ENCODE peak calls at places on chromosome 5, in seven cellular contexts. E is left ventricle myocardium inferior, B is cardiac fibroblast, Q is Daoy, M is GF-D8, H is NCI-H1694, Z is posterior cingulate gyrus. K is an unnamed sample.

GRCh38 chr5:148957591-148958202 is 105.2 kb downstream of the SH3TC2 start:
- DNase-seq in H (peak; percentile 0), B (peak; percentile 42), M (no peak), Z (no peak), Q (peak; percentile 64), E (peak; percentile 33), K (peak; percentile 50)

GRCh38 chr5:31638748-31639418 is at the start of gene PDZD2:
- DNase-seq in H (peak; percentile 70), Q (peak; percentile 74), B (peak; percentile 48), E (peak; percentile 87), M (no peak), Z (peak; percentile 72), K (peak; percentile 84)

GRCh38 chr5:53323943-53324642 is 156.3 kb upstream of the FST start:
- DNase-seq in Q (no peak), M (no peak), Z (no peak), B (no peak), H (no peak), E (no peak), K (no peak)

GRCh38 chr5:146034127-146034526 is 71.2 kb downstream of the PLAC8L1 start:
- DNase-seq in H (no peak), Z (no peak), B (no peak), Q (no peak), M (no peak), E (no peak), K (no peak)

GRCh38 chr5:131151216-131151615 is 13.8 kb downstream of the HINT1 start:
- DNase-seq in H (no peak), M (no peak), B (no peak), Q (no peak), Z (no peak), E (no peak), K (no peak)

GRCh38 chr5:30401479-30402058 is 791.9 kb upstream of the CDH6 start:
- DNase-seq in B (peak; percentile 28), E (no peak), M (no peak), Z (no peak), H (peak; percentile 21), Q (no peak), K (peak; percentile 58)

GRCh38 chr5:173868096-173868879 is 19.9 kb upstream of the CPEB4 start:
- DNase-seq in H (no peak), B (no peak), E (no peak), M (no peak), Q (peak; percentile 71), Z (no peak), K (no peak)

GRCh38 chr5:65539827-65540226 is 23.1 kb downstream of the CENPK start:
- DNase-seq in Q (peak; percentile 7), B (no peak), M (no peak), E (no peak), H (no peak), Z (no peak), K (peak; percentile 9)

GRCh38 chr5:60334281-60334713 is 365.7 kb downstream of the DEPDC1B start:
- DNase-seq in H (no peak), E (no peak), Q (no peak), M (no peak), B (peak; percentile 37), Z (no peak), K (no peak)

GRCh38 chr5:107668933-107669542 is 1.7 kb downstream of the EFNA5 start:
- DNase-seq in M (no peak), Z (no peak), E (no peak), Q (peak; percentile 32), B (peak; percentile 18), H (no peak), K (peak; percentile 26)

GRCh38 chr5:149645236-149645635 is 63.9 kb downstream of the ARHGEF37 start:
- DNase-seq in B (no peak), Q (no peak), Z (no peak), H (no peak), M (no peak), E (no peak), K (no peak)

GRCh38 chr5:80406980-80407734 is 707 bp upstream of the ZFYVE16 start:
- DNase-seq in H (no peak), B (peak; percentile 37), Q (no peak), Z (no peak), M (peak; percentile 50), E (peak; percentile 16), K (peak; percentile 27)

GRCh38 chr5:93604119-93604963 is 21.3 kb downstream of the NR2F1 start:
- DNase-seq in M (no peak), E (no peak), Q (peak; percentile 42), H (no peak), B (peak; percentile 54), Z (no peak), K (no peak)

GRCh38 chr5:3836528-3836927 is 240.9 kb downstream of the IRX1 start:
- DNase-seq in H (no peak), Z (no peak), Q (no peak), B (no peak), M (no peak), E (no peak), K (no peak)

GRCh38 chr5:175116466-175117048 is 327.4 kb downstream of the DRD1 start:
- DNase-seq in Z (no peak), Q (no peak), B (no peak), E (no peak), M (no peak), H (no peak), K (no peak)

GRCh38 chr5:74167930-74168315 is 472.6 kb downstream of the ENC1 start:
- DNase-seq in M (no peak), E (no peak), Q (no peak), B (no peak), Z (no peak), H (no peak), K (no peak)

GRCh38 chr5:148687427-148687826 is 33.1 kb upstream of the HTR4 start:
- DNase-seq in Z (no peak), Q (peak; percentile 56), H (peak; percentile 2), B (peak; percentile 21), E (no peak), M (peak; percentile 16), K (peak; percentile 25)

GRCh38 chr5:36820900-36821299 is 55.7 kb upstream of the NIPBL start:
- DNase-seq in M (peak; percentile 32), H (no peak), Q (peak; percentile 8), B (no peak), Z (no peak), E (no peak), K (no peak)

GRCh38 chr5:123476696-123477095 is 35.3 kb upstream of the CSNK1G3 start:
- DNase-seq in Z (no peak), Q (no peak), E (no peak), B (peak; percentile 45), M (no peak), H (no peak), K (no peak)

GRCh38 chr5:118791986-118792734 is 196.2 kb downstream of the DTWD2 start:
- DNase-seq in M (peak; percentile 1), H (peak; percentile 36), E (no peak), Q (peak; percentile 8), Z (no peak), B (peak; percentile 86), K (peak; percentile 85)

GRCh38 chr5:19986806-19987205 is 1.2 kb downstream of the CDH18 start:
- DNase-seq in Z (no peak), Q (no peak), E (no peak), B (no peak), H (no peak), M (no peak), K (no peak)

GRCh38 chr5:51657340-51658240 is 274.3 kb downstream of the ISL1 start:
- DNase-seq in B (peak; percentile 12), E (no peak), M (no peak), Z (no peak), Q (no peak), H (no peak), K (no peak)

GRCh38 chr5:54909126-54909525 is 76.3 kb downstream of the ESM1 start:
- DNase-seq in Q (no peak), E (no peak), B (no peak), Z (no peak), H (no peak), M (no peak), K (no peak)